ENCODE peak calls at places on chromosomes 6 and 20, in six cellular contexts. U is NT2/D1; C is kidney; T is effector memory CD4-positive, alpha-beta T cell; I is HAP-1; J is colonic mucosa. P is an unnamed sample.

GRCh38 chr6:26214826-26215199 is 127.6 kb downstream of the HFE start:
- DNase-seq in C (no peak), J (no peak), T (no peak), I (no peak), U (no peak), P (no peak)

GRCh38 chr20:58399926-58400325 is 10.9 kb downstream of the VAPB start:
- DNase-seq in C (no peak), J (no peak), I (no peak), T (no peak), U (no peak), P (no peak)

GRCh38 chr6:10555625-10556309 is 34.6 kb downstream of the GCNT2 start:
- DNase-seq in C (peak; percentile 82), T (no peak), I (peak; percentile 65), J (peak; percentile 55), U (no peak), P (peak; percentile 60)

GRCh38 chr6:40146902-40147301 is 212.6 kb upstream of the MOCS1 start:
- DNase-seq in I (no peak), T (no peak), U (no peak), C (no peak), J (no peak), P (no peak)

GRCh38 chr6:68139130-68139529 is 496.0 kb upstream of the ADGRB3 start:
- DNase-seq in U (peak; percentile 51), T (no peak), I (peak; percentile 53), J (no peak), C (no peak), P (no peak)

GRCh38 chr6:154842828-154843227 is 109.6 kb downstream of the SCAF8 start:
- DNase-seq in T (no peak), I (no peak), U (no peak), C (no peak), J (no peak), P (no peak)

GRCh38 chr6:144845181-144845580 is 560.0 kb downstream of the UTRN start:
- DNase-seq in U (no peak), I (no peak), J (no peak), T (no peak), C (no peak), P (no peak)

GRCh38 chr6:150238294-150238693 is 95.5 kb downstream of the PPP1R14C start:
- DNase-seq in C (peak; percentile 78), U (no peak), J (peak; percentile 28), T (no peak), I (no peak), P (peak; percentile 37)

GRCh38 chr20:53395188-53395923 is 198.3 kb downstream of the ZNF217 start:
- DNase-seq in C (no peak), I (no peak), J (no peak), U (no peak), T (no peak), P (no peak)

GRCh38 chr6:111764238-111765182 is 108.7 kb downstream of the FYN start:
- DNase-seq in T (peak; percentile 43), I (no peak), U (no peak), J (no peak), C (peak; percentile 56), P (peak; percentile 42)

GRCh38 chr20:51510961-51511360 is 31.6 kb downstream of the NFATC2 start:
- DNase-seq in U (no peak), T (no peak), I (no peak), C (no peak), J (no peak), P (no peak)

GRCh38 chr6:167047554-167047953 is 48.4 kb downstream of the CEP43 start:
- DNase-seq in T (peak; percentile 17), I (no peak), U (no peak), C (no peak), J (no peak), P (peak; percentile 71)
- H3K4me3 ChIP-seq in T (no peak overlapping the region), I (no peak overlapping the region), U (no peak overlapping the region), C (no peak overlapping the region), J (no peak overlapping the region), P (no peak overlapping the region)

GRCh38 chr6:52555531-52556228 is 21.2 kb downstream of the TRAM2 start:
- DNase-seq in C (no peak), T (no peak), J (no peak), I (no peak), U (no peak), P (no peak)
- H3K4me1 ChIP-seq in C (peaks cover 17% of the 10 kb centered on the region), T (no peaks in the 10 kb centered on the region), J (peaks cover 14% of the 10 kb centered on the region), I (no peaks in the 10 kb centered on the region), U (peaks cover 12% of the 10 kb centered on the region), P (peaks cover 26% of the 10 kb centered on the region)

GRCh38 chr20:44548171-44548678 is 26.4 kb upstream of the SERINC3 start:
- DNase-seq in U (no peak), C (no peak), I (no peak), J (peak; percentile 6), T (no peak), P (no peak)

GRCh38 chr20:44549123-44549522 is 27.3 kb upstream of the SERINC3 start:
- DNase-seq in U (no peak), C (no peak), I (no peak), J (no peak), T (no peak), P (no peak)

GRCh38 chr20:44552568-44552949 is 29.8 kb upstream of the PKIG start:
- DNase-seq in I (no peak), T (no peak), J (peak; percentile 8), C (no peak), U (no peak), P (no peak)

GRCh38 chr20:44552039-44552438 is 30.2 kb upstream of the SERINC3 start:
- DNase-seq in T (no peak), J (peak; percentile 11), C (no peak), U (no peak), I (no peak), P (no peak)

GRCh38 chr20:44552950-44553908 is 29.1 kb upstream of the PKIG start:
- DNase-seq in C (no peak), I (no peak), T (no peak), J (peak; percentile 0), U (no peak), P (no peak)
- H3K4me3 ChIP-seq in C (no peak overlapping the region), I (no peak overlapping the region), T (no peak overlapping the region), J (no peak overlapping the region), U (no peak overlapping the region), P (no peak overlapping the region)

DNA sequence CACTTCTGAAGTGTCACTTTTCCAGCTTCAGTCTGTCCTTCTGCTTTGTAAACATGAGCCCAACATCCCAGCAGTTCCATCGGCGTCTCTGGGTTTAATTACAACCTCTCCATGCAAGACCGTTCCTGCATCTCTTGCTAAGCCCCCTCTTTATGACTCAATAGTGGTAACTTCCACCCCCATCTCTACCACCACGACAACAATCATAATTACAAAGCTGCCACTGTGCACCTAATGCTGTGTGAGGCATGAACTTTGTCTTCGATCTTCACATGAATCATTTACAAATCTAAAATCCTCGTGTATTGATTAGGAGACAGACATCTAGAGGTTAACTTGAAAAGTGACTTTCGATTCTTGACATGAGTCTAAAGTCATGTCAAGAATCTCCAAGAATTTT is 4.9 kb upstream of the CCR6 start:
- DNase-seq in J (no peak), T (no peak), U (no peak), I (no peak), C (no peak), P (no peak)
- H3K4me1 ChIP-seq in J (no peaks in the 10 kb centered on the region), T (peaks cover 71% of the 10 kb centered on the region), U (no peaks in the 10 kb centered on the region), I (no peaks in the 10 kb centered on the region), C (peaks cover 2% of the 10 kb centered on the region), P (peaks cover 6% of the 10 kb centered on the region)

GRCh38 chr6:116531675-116532570 is 13.6 kb downstream of the TRAPPC3L start:
- DNase-seq in I (peak; percentile 77), U (peak; percentile 49), J (peak; percentile 64), C (no peak), T (peak; percentile 44), P (peak; percentile 81)

GRCh38 chr6:116530436-116530835 is 15.0 kb downstream of the TRAPPC3L start:
- DNase-seq in U (no peak), T (no peak), J (no peak), C (no peak), I (peak; percentile 54), P (no peak)

GRCh38 chr6:116536216-116536621 is 9.3 kb downstream of the TRAPPC3L start:
- DNase-seq in U (no peak), T (no peak), I (peak; percentile 51), C (no peak), J (peak; percentile 27), P (no peak)

GRCh38 chr6:116535109-116535508 is 10.4 kb downstream of the TRAPPC3L start:
- DNase-seq in T (no peak), U (no peak), C (no peak), I (no peak), J (no peak), P (no peak)

GRCh38 chr6:116533233-116533957 is 12.1 kb downstream of the TRAPPC3L start:
- DNase-seq in T (no peak), U (no peak), I (peak; percentile 25), J (no peak), C (no peak), P (no peak)
- H3K4me3 ChIP-seq in T (no peak overlapping the region), U (no peak overlapping the region), I (no peak overlapping the region), J (no peak overlapping the region), C (no peak overlapping the region), P (no peak overlapping the region)

DNA sequence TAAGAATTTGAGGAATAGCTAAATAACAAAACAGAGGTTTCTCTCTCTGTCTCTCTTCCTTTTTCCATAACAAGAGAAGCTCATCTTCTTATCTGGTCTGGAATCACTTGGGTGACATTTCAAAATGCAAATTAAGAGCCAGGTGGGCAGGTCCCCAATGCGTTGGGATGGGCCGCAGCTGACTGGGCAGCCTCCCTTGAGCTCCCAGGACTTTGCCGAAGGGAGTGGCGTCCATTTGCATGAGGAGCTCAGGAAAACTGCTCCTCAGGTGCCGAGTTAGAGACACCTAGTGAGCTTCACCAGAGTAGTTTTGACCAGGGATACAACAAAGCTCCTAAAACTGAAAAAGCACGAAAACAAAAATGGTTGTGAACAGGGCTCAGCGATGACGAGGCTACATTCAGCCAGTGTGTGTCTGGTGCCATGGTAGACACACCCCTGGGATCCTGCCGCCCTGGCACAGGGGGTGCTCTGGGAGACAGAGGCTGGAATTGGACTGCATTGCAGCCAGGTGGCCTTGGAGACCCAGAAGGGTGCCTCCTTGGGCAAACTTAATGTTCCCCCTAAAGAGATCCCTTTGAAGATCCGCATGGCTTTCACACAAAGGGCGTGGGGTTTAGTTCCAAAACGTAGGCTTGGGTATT is 13.5 kb upstream of the SERPINB6 start:
- DNase-seq in J (peak; percentile 61), U (no peak), T (no peak), C (no peak), I (no peak), P (peak; percentile 67)
- H3K4me1 ChIP-seq in J (peaks cover 32% of the 10 kb centered on the region), U (peaks cover 7% of the 10 kb centered on the region), T (peaks cover 7% of the 10 kb centered on the region), C (peaks cover 13% of the 10 kb centered on the region), I (peaks cover 7% of the 10 kb centered on the region), P (peaks cover 50% of the 10 kb centered on the region)

P was measured in mucosa of descending colon.